ENCODE peak calls at places on chromosomes 7 and 10, in seven cellular contexts. A is cerebellar nuclear complex, H is Kasumi-1, C is WTC11, D is dorsolateral prefrontal cortex, S is GM12865, Z is HT-29. X is an unnamed sample.

GRCh38 chr10:120824864-120825263 is 26.3 kb upstream of the WDR11 start:
- DNase-seq in H (peak; percentile 42), C (peak; percentile 67), Z (peak; percentile 65), S (peak; percentile 38), D (peak; percentile 15), A (no peak), X (peak; percentile 53)

GRCh38 chr10:21327239-21327993 is 198.1 kb downstream of the SKIDA1 start:
- DNase-seq in C (no peak), D (no peak), H (no peak), Z (no peak), A (no peak), S (no peak), X (no peak)

GRCh38 chr7:105934577-105935185 is 28.4 kb upstream of the CDHR3 start:
- DNase-seq in H (peak; percentile 29), C (peak; percentile 37), Z (peak; percentile 52), S (peak; percentile 40), D (no peak), A (peak; percentile 9), X (peak; percentile 43)

GRCh38 chr7:35003679-35004278 is 33.5 kb downstream of the DPY19L1 start:
- DNase-seq in A (no peak), S (no peak), H (no peak), C (no peak), Z (peak; percentile 98), D (peak; percentile 27), X (no peak)

GRCh38 chr7:72490301-72490700 is 78.2 kb upstream of the CALN1 start:
- DNase-seq in H (no peak), A (no peak), S (no peak), D (no peak), Z (no peak), C (no peak), X (peak; percentile 13)

GRCh38 chr7:105808703-105809590 is 67.5 kb downstream of the ATXN7L1 start:
- DNase-seq in C (no peak), H (peak; percentile 88), Z (peak; percentile 58), S (peak; percentile 97), A (no peak), D (no peak), X (peak; percentile 95)

GRCh38 chr10:124525751-124526600 is 64.4 kb downstream of the LHPP start:
- DNase-seq in S (no peak), Z (no peak), A (no peak), D (no peak), H (no peak), C (no peak), X (no peak)

GRCh38 chr10:97612386-97612785 is 20.9 kb downstream of the MORN4 start:
- DNase-seq in H (peak; percentile 35), D (no peak), Z (peak; percentile 76), C (no peak), S (peak; percentile 51), A (peak; percentile 53), X (no peak)

GRCh38 chr10:86068532-86069337 is 297.9 kb downstream of the GRID1 start:
- DNase-seq in H (no peak), Z (no peak), C (no peak), A (no peak), D (no peak), S (no peak), X (no peak)

GRCh38 chr7:76063525-76063924 is 15.6 kb downstream of the MDH2 start:
- DNase-seq in S (no peak), D (no peak), A (no peak), H (no peak), Z (peak; percentile 90), C (no peak), X (no peak)

GRCh38 chr10:12650122-12650521 is 300.8 kb downstream of the CAMK1D start:
- DNase-seq in S (no peak), C (no peak), H (no peak), Z (no peak), D (no peak), A (no peak), X (no peak)

GRCh38 chr10:91104185-91105041 is 116.0 kb upstream of the PCGF5 start:
- DNase-seq in Z (no peak), D (no peak), S (peak; percentile 6), A (no peak), H (no peak), C (no peak), X (no peak)

GRCh38 chr7:107691713-107692112 is 31.1 kb downstream of the SLC26A4 start:
- DNase-seq in A (no peak), S (no peak), Z (no peak), H (peak; percentile 18), D (no peak), C (no peak), X (no peak)

GRCh38 chr10:132634241-132634946 is 96.8 kb downstream of the INPP5A start:
- DNase-seq in H (no peak), Z (no peak), S (peak; percentile 10), D (no peak), C (peak; percentile 32), A (no peak), X (no peak)

GRCh38 chr10:8386781-8387180 is 332.3 kb downstream of the GATA3 start:
- DNase-seq in A (no peak), Z (no peak), C (no peak), H (no peak), S (no peak), D (no peak), X (no peak)

GRCh38 chr10:70750156-70750703 is 34.9 kb downstream of the TBATA start:
- DNase-seq in A (no peak), Z (no peak), S (no peak), D (no peak), C (no peak), H (no peak), X (no peak)

GRCh38 chr10:3778708-3779108 is 6.3 kb downstream of the KLF6 start:
- DNase-seq in H (no peak), D (no peak), A (no peak), C (no peak), S (no peak), Z (no peak), X (no peak)

GRCh38 chr7:9125246-9125645 is 691.8 kb downstream of the NXPH1 start:
- DNase-seq in Z (no peak), A (no peak), C (no peak), H (no peak), D (no peak), S (no peak), X (peak; percentile 3)

GRCh38 chr7:45700556-45700955 is 126.4 kb downstream of the ADCY1 start:
- DNase-seq in Z (no peak), H (no peak), S (no peak), D (peak; percentile 9), A (no peak), C (peak; percentile 2), X (no peak)

GRCh38 chr7:483656-484364 is 35.8 kb downstream of the PDGFA start:
- DNase-seq in H (no peak), Z (no peak), C (no peak), S (no peak), D (no peak), A (no peak), X (no peak)

GRCh38 chr10:103750836-103751235 is 104.5 kb downstream of the SH3PXD2A start:
- DNase-seq in A (peak; percentile 44), D (no peak), C (no peak), H (no peak), Z (no peak), S (no peak), X (no peak)

GRCh38 chr10:71337219-71337625 is 18.2 kb downstream of the SLC29A3 start:
- DNase-seq in C (no peak), S (no peak), Z (no peak), H (no peak), A (no peak), D (no peak), X (no peak)

GRCh38 chr10:77687018-77687417 is 49.4 kb upstream of the KCNMA1 start:
- DNase-seq in H (no peak), Z (no peak), D (no peak), A (no peak), S (no peak), C (no peak), X (no peak)

GRCh38 chr7:50869108-50869716 is 86.5 kb upstream of the GRB10 start:
- DNase-seq in H (no peak), D (peak; percentile 57), S (no peak), C (no peak), Z (peak; percentile 14), A (no peak), X (no peak)

GRCh38 chr10:88849224-88849623 is 2.4 kb downstream of the ANKRD22 start:
- DNase-seq in S (no peak), H (no peak), C (no peak), D (no peak), A (no peak), Z (no peak), X (no peak)